ENCODE peak calls at places on chromosome 14, in seven cellular contexts. One of them, this sample, is unnamed.

GRCh38 chr14:102982852-102983470 is 60.5 kb downstream of the AMN start:
- DNase-seq in mesenchymal stem cell: no peak
- DNase-seq in H1: no peak
- DNase-seq in neuronal stem cell: no peak
- DNase-seq in H9: no peak
- DNase-seq in trophoblast cell: no peak
- DNase-seq in mesendoderm: no peak
- DNase-seq in this sample: no peak

GRCh38 chr14:95294834-95295599 is 24.7 kb downstream of the CLMN start:
- DNase-seq in mesenchymal stem cell: no peak
- DNase-seq in H1: no peak
- DNase-seq in neuronal stem cell: no peak
- DNase-seq in H9: no peak
- DNase-seq in trophoblast cell: no peak
- DNase-seq in mesendoderm: no peak
- DNase-seq in this sample: no peak

GRCh38 chr14:104975481-104976197 is 2.5 kb downstream of the AHNAK2 start:
- DNase-seq in mesenchymal stem cell: no peak
- DNase-seq in H1: no peak
- DNase-seq in neuronal stem cell: no peak
- DNase-seq in H9: peak
- DNase-seq in trophoblast cell: peak
- DNase-seq in mesendoderm: peak
- DNase-seq in this sample: no peak

GRCh38 chr14:68320495-68320894 is 472.4 kb downstream of the ZFP36L1 start:
- DNase-seq in mesenchymal stem cell: no peak
- DNase-seq in H1: no peak
- DNase-seq in neuronal stem cell: no peak
- DNase-seq in H9: no peak
- DNase-seq in trophoblast cell: no peak
- DNase-seq in mesendoderm: no peak
- DNase-seq in this sample: no peak

GRCh38 chr14:102777711-102778615 is 714 bp downstream of the TRAF3 start:
- DNase-seq in mesenchymal stem cell: peak
- DNase-seq in H1: no peak
- DNase-seq in neuronal stem cell: no peak
- DNase-seq in H9: peak
- DNase-seq in trophoblast cell: peak
- DNase-seq in mesendoderm: no peak
- DNase-seq in this sample: peak

GRCh38 chr14:25757364-25757763 is 707.4 kb upstream of the STXBP6 start:
- DNase-seq in mesenchymal stem cell: no peak
- DNase-seq in H1: peak
- DNase-seq in neuronal stem cell: no peak
- DNase-seq in H9: no peak
- DNase-seq in trophoblast cell: no peak
- DNase-seq in mesendoderm: no peak
- DNase-seq in this sample: no peak

GRCh38 chr14:92207012-92207927 is 85.5 kb downstream of the CPSF2 start:
- DNase-seq in mesenchymal stem cell: no peak
- DNase-seq in H1: peak
- DNase-seq in neuronal stem cell: no peak
- DNase-seq in H9: peak
- DNase-seq in trophoblast cell: no peak
- DNase-seq in mesendoderm: peak
- DNase-seq in this sample: no peak

GRCh38 chr14:70268760-70269159 is 80.0 kb upstream of the SLC8A3 start:
- DNase-seq in mesenchymal stem cell: no peak
- DNase-seq in H1: no peak
- DNase-seq in neuronal stem cell: no peak
- DNase-seq in H9: no peak
- DNase-seq in trophoblast cell: peak
- DNase-seq in mesendoderm: peak
- DNase-seq in this sample: no peak

GRCh38 chr14:92960706-92961566 is 38.0 kb downstream of the CHGA start:
- DNase-seq in mesenchymal stem cell: no peak
- DNase-seq in H1: no peak
- DNase-seq in neuronal stem cell: no peak
- DNase-seq in H9: no peak
- DNase-seq in trophoblast cell: no peak
- DNase-seq in mesendoderm: peak
- DNase-seq in this sample: peak

GRCh38 chr14:74653386-74654138 is 41.5 kb upstream of the LTBP2 start:
- DNase-seq in mesenchymal stem cell: no peak
- DNase-seq in H1: no peak
- DNase-seq in neuronal stem cell: no peak
- DNase-seq in H9: no peak
- DNase-seq in trophoblast cell: no peak
- DNase-seq in mesendoderm: peak
- DNase-seq in this sample: no peak

GRCh38 chr14:31835049-31835448 is 242.1 kb upstream of the ARHGAP5 start:
- DNase-seq in mesenchymal stem cell: no peak
- DNase-seq in H1: no peak
- DNase-seq in neuronal stem cell: no peak
- DNase-seq in H9: no peak
- DNase-seq in trophoblast cell: no peak
- DNase-seq in mesendoderm: no peak
- DNase-seq in this sample: no peak

GRCh38 chr14:54011001-54011400 is 54.4 kb upstream of the BMP4 start:
- DNase-seq in mesenchymal stem cell: peak
- DNase-seq in H1: no peak
- DNase-seq in neuronal stem cell: peak
- DNase-seq in H9: no peak
- DNase-seq in trophoblast cell: no peak
- DNase-seq in mesendoderm: peak
- DNase-seq in this sample: peak

GRCh38 chr14:94360945-94361565 is 27.3 kb downstream of the SERPINA1 start:
- DNase-seq in mesenchymal stem cell: no peak
- DNase-seq in H1: no peak
- DNase-seq in neuronal stem cell: no peak
- DNase-seq in H9: no peak
- DNase-seq in trophoblast cell: no peak
- DNase-seq in mesendoderm: no peak
- DNase-seq in this sample: no peak

GRCh38 chr14:69484444-69485113 is at the start of gene PLEKHD1:
- DNase-seq in mesenchymal stem cell: no peak
- DNase-seq in H1: peak
- DNase-seq in neuronal stem cell: peak
- DNase-seq in H9: peak
- DNase-seq in trophoblast cell: peak
- DNase-seq in mesendoderm: peak
- DNase-seq in this sample: no peak

GRCh38 chr14:67961676-67962075 is 142.1 kb downstream of the RAD51B start:
- DNase-seq in mesenchymal stem cell: no peak
- DNase-seq in H1: no peak
- DNase-seq in neuronal stem cell: no peak
- DNase-seq in H9: no peak
- DNase-seq in trophoblast cell: no peak
- DNase-seq in mesendoderm: no peak
- DNase-seq in this sample: no peak

GRCh38 chr14:22829661-22830328 is at the start of gene MRPL52:
- DNase-seq in mesenchymal stem cell: peak
- DNase-seq in H1: peak
- DNase-seq in neuronal stem cell: no peak
- DNase-seq in H9: peak
- DNase-seq in trophoblast cell: peak
- DNase-seq in mesendoderm: peak
- DNase-seq in this sample: peak

DNA sequence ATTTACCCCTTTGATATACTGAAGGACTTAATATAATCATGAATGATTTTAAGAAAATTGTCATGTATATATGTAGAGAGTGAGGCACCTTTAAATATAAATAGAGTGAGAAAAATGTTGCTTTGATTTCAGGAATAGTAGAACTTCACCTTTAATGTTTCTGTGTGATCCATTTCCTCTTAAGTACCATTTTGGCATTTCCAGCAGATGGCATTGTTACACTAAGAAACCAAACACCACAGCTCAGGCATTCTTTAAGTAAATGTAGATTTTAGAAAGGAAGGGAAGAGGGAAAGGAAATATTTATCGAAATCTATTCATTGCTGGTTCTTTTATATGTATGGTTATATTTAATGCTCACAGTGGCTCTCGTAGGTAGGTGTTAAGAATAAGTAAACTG is 556.7 kb upstream of the FBXO33 start:
- DNase-seq in mesenchymal stem cell: peak
- DNase-seq in H1: no peak
- DNase-seq in neuronal stem cell: peak
- DNase-seq in H9: no peak
- DNase-seq in trophoblast cell: peak
- DNase-seq in mesendoderm: peak
- DNase-seq in this sample: no peak
- H2AK5ac ChIP-seq in mesenchymal stem cell: no peak
- H2AK5ac ChIP-seq in H1: no peak
- H2AK5ac ChIP-seq in neuronal stem cell: no peak
- H2AK5ac ChIP-seq in H9: no peak
- H2AK5ac ChIP-seq in trophoblast cell: no peak
- H2AK5ac ChIP-seq in mesendoderm: no peak
- H2AK5ac ChIP-seq in this sample: no peak

GRCh38 chr14:99966436-99966835 is 98.8 kb upstream of the EVL start:
- DNase-seq in mesenchymal stem cell: no peak
- DNase-seq in H1: no peak
- DNase-seq in neuronal stem cell: no peak
- DNase-seq in H9: no peak
- DNase-seq in trophoblast cell: no peak
- DNase-seq in mesendoderm: no peak
- DNase-seq in this sample: no peak

GRCh38 chr14:99968156-99968920 is 96.9 kb upstream of the EVL start:
- DNase-seq in mesenchymal stem cell: peak
- DNase-seq in H1: no peak
- DNase-seq in neuronal stem cell: no peak
- DNase-seq in H9: no peak
- DNase-seq in trophoblast cell: no peak
- DNase-seq in mesendoderm: no peak
- DNase-seq in this sample: peak

GRCh38 chr14:99966030-99966429 is 99.2 kb upstream of the EVL start:
- DNase-seq in mesenchymal stem cell: no peak
- DNase-seq in H1: no peak
- DNase-seq in neuronal stem cell: no peak
- DNase-seq in H9: no peak
- DNase-seq in trophoblast cell: no peak
- DNase-seq in mesendoderm: no peak
- DNase-seq in this sample: no peak

GRCh38 chr14:99964979-99965378 is 100.2 kb upstream of the EVL start:
- DNase-seq in mesenchymal stem cell: no peak
- DNase-seq in H1: no peak
- DNase-seq in neuronal stem cell: no peak
- DNase-seq in H9: no peak
- DNase-seq in trophoblast cell: no peak
- DNase-seq in mesendoderm: no peak
- DNase-seq in this sample: no peak

GRCh38 chr14:99966912-99967311 is 98.3 kb upstream of the EVL start:
- DNase-seq in mesenchymal stem cell: no peak
- DNase-seq in H1: no peak
- DNase-seq in neuronal stem cell: no peak
- DNase-seq in H9: no peak
- DNase-seq in trophoblast cell: no peak
- DNase-seq in mesendoderm: no peak
- DNase-seq in this sample: no peak
- H2AK5ac ChIP-seq in mesenchymal stem cell: peak
- H2AK5ac ChIP-seq in H1: no peak
- H2AK5ac ChIP-seq in neuronal stem cell: peak
- H2AK5ac ChIP-seq in H9: no peak
- H2AK5ac ChIP-seq in trophoblast cell: no peak
- H2AK5ac ChIP-seq in mesendoderm: no peak
- H2AK5ac ChIP-seq in this sample: no peak

GRCh38 chr14:81102217-81102616 is 118.5 kb downstream of the GTF2A1 start:
- DNase-seq in mesenchymal stem cell: no peak
- DNase-seq in H1: no peak
- DNase-seq in neuronal stem cell: no peak
- DNase-seq in H9: no peak
- DNase-seq in trophoblast cell: no peak
- DNase-seq in mesendoderm: no peak
- DNase-seq in this sample: no peak

GRCh38 chr14:81095539-81095938 is 125.2 kb downstream of the GTF2A1 start:
- DNase-seq in mesenchymal stem cell: no peak
- DNase-seq in H1: no peak
- DNase-seq in neuronal stem cell: no peak
- DNase-seq in H9: no peak
- DNase-seq in trophoblast cell: no peak
- DNase-seq in mesendoderm: no peak
- DNase-seq in this sample: no peak

GRCh38 chr14:81091139-81091538 is 129.6 kb downstream of the GTF2A1 start:
- DNase-seq in mesenchymal stem cell: no peak
- DNase-seq in H1: no peak
- DNase-seq in neuronal stem cell: no peak
- DNase-seq in H9: no peak
- DNase-seq in trophoblast cell: no peak
- DNase-seq in mesendoderm: no peak
- DNase-seq in this sample: no peak

DNA sequence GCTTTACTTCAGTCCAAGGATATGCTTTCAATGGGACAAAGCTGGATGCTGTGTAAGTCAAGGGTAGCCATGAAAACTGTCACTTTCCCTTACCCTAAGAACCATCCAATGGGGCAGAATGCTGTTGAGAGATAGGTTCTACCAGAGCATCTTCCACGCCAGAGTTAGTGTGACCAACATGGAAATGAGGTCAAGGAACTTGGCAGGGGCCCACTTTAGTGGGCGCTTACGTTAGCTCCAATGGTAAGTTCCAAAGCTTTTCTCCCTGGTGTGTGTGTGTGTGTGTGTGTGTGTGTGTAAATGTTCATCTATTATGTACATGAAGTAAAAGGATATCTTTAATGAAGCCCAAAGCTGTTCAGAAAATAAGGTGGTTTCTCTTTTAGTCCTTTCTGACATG is 124.1 kb downstream of the GTF2A1 start:
- DNase-seq in mesenchymal stem cell: no peak
- DNase-seq in H1: no peak
- DNase-seq in neuronal stem cell: no peak
- DNase-seq in H9: no peak
- DNase-seq in trophoblast cell: no peak
- DNase-seq in mesendoderm: no peak
- DNase-seq in this sample: no peak
- H2AK5ac ChIP-seq in mesenchymal stem cell: no peak
- H2AK5ac ChIP-seq in H1: no peak
- H2AK5ac ChIP-seq in neuronal stem cell: no peak
- H2AK5ac ChIP-seq in H9: no peak
- H2AK5ac ChIP-seq in trophoblast cell: no peak
- H2AK5ac ChIP-seq in mesendoderm: no peak
- H2AK5ac ChIP-seq in this sample: no peak

GRCh38 chr14:77917802-77918201 is 117.9 kb downstream of the ADCK1 start:
- DNase-seq in mesenchymal stem cell: no peak
- DNase-seq in H1: no peak
- DNase-seq in neuronal stem cell: no peak
- DNase-seq in H9: no peak
- DNase-seq in trophoblast cell: no peak
- DNase-seq in mesendoderm: no peak
- DNase-seq in this sample: no peak

GRCh38 chr14:77910506-77910905 is 110.6 kb downstream of the ADCK1 start:
- DNase-seq in mesenchymal stem cell: no peak
- DNase-seq in H1: no peak
- DNase-seq in neuronal stem cell: no peak
- DNase-seq in H9: no peak
- DNase-seq in trophoblast cell: no peak
- DNase-seq in mesendoderm: no peak
- DNase-seq in this sample: no peak

GRCh38 chr14:77912754-77913556 is 113.0 kb downstream of the ADCK1 start:
- DNase-seq in mesenchymal stem cell: no peak
- DNase-seq in H1: no peak
- DNase-seq in neuronal stem cell: no peak
- DNase-seq in H9: no peak
- DNase-seq in trophoblast cell: no peak
- DNase-seq in mesendoderm: no peak
- DNase-seq in this sample: no peak

GRCh38 chr14:77918448-77918847 is 118.5 kb downstream of the ADCK1 start:
- DNase-seq in mesenchymal stem cell: no peak
- DNase-seq in H1: no peak
- DNase-seq in neuronal stem cell: no peak
- DNase-seq in H9: no peak
- DNase-seq in trophoblast cell: no peak
- DNase-seq in mesendoderm: no peak
- DNase-seq in this sample: no peak

GRCh38 chr14:77914073-77914721 is 114.3 kb downstream of the ADCK1 start:
- DNase-seq in mesenchymal stem cell: no peak
- DNase-seq in H1: no peak
- DNase-seq in neuronal stem cell: no peak
- DNase-seq in H9: no peak
- DNase-seq in trophoblast cell: no peak
- DNase-seq in mesendoderm: peak
- DNase-seq in this sample: no peak
- H2AK5ac ChIP-seq in mesenchymal stem cell: no peak
- H2AK5ac ChIP-seq in H1: no peak
- H2AK5ac ChIP-seq in neuronal stem cell: no peak
- H2AK5ac ChIP-seq in H9: no peak
- H2AK5ac ChIP-seq in trophoblast cell: no peak
- H2AK5ac ChIP-seq in mesendoderm: no peak
- H2AK5ac ChIP-seq in this sample: no peak